ENCODE peak calls at places on chromosome 18, in five cellular contexts. One of them, this sample, is unnamed. For H3K27me3, the result is how much of the 10 kb centered on the place peaks cover.

GRCh38 chr18:11714244-11714918 is 25.3 kb downstream of the GNAL start:
- DNase-seq in neural progenitor cell: no peak
- DNase-seq in IMR-90: no peak
- DNase-seq in tibial artery: no peak
- DNase-seq in gastrocnemius medialis: no peak
- DNase-seq in this sample: no peak

GRCh38 chr18:76396792-76397191 is 98.2 kb downstream of the ZNF516 start:
- DNase-seq in IMR-90: no peak
- DNase-seq in gastrocnemius medialis: no peak
- DNase-seq in neural progenitor cell: no peak
- DNase-seq in tibial artery: no peak
- DNase-seq in this sample: no peak

GRCh38 chr18:25042641-25043051 is 309.3 kb downstream of the ZNF521 start:
- DNase-seq in neural progenitor cell: no peak
- DNase-seq in tibial artery: no peak
- DNase-seq in gastrocnemius medialis: no peak
- DNase-seq in IMR-90: no peak
- DNase-seq in this sample: no peak

GRCh38 chr18:12744103-12744502 is 41.3 kb downstream of the PSMG2 start:
- DNase-seq in gastrocnemius medialis: no peak
- DNase-seq in IMR-90: peak
- DNase-seq in tibial artery: no peak
- DNase-seq in neural progenitor cell: no peak
- DNase-seq in this sample: no peak

GRCh38 chr18:73986711-73987110 is 160.9 kb downstream of the FBXO15 start:
- DNase-seq in gastrocnemius medialis: no peak
- DNase-seq in tibial artery: no peak
- DNase-seq in neural progenitor cell: no peak
- DNase-seq in IMR-90: no peak
- DNase-seq in this sample: no peak

GRCh38 chr18:31302991-31303390 is 15.0 kb upstream of the DSG1 start:
- DNase-seq in gastrocnemius medialis: no peak
- DNase-seq in IMR-90: peak
- DNase-seq in neural progenitor cell: no peak
- DNase-seq in tibial artery: no peak
- DNase-seq in this sample: no peak

GRCh38 chr18:32695534-32695933 is 77.3 kb downstream of the KLHL14 start:
- DNase-seq in neural progenitor cell: no peak
- DNase-seq in gastrocnemius medialis: no peak
- DNase-seq in tibial artery: no peak
- DNase-seq in IMR-90: no peak
- DNase-seq in this sample: no peak

GRCh38 chr18:10454800-10455550 is 540 bp downstream of the APCDD1 start:
- DNase-seq in neural progenitor cell: no peak
- DNase-seq in tibial artery: no peak
- DNase-seq in IMR-90: peak
- DNase-seq in gastrocnemius medialis: no peak
- DNase-seq in this sample: no peak

GRCh38 chr18:79463424-79463960 is 67.8 kb downstream of the NFATC1 start:
- DNase-seq in tibial artery: no peak
- DNase-seq in neural progenitor cell: no peak
- DNase-seq in IMR-90: no peak
- DNase-seq in gastrocnemius medialis: no peak
- DNase-seq in this sample: no peak

GRCh38 chr18:57648414-57648813 is 26.8 kb upstream of the NARS1 start:
- DNase-seq in IMR-90: no peak
- DNase-seq in gastrocnemius medialis: no peak
- DNase-seq in tibial artery: no peak
- DNase-seq in neural progenitor cell: no peak
- DNase-seq in this sample: no peak

GRCh38 chr18:22309191-22309590 is 108.5 kb downstream of the CTAGE1 start:
- DNase-seq in neural progenitor cell: no peak
- DNase-seq in gastrocnemius medialis: no peak
- DNase-seq in IMR-90: peak
- DNase-seq in tibial artery: no peak
- DNase-seq in this sample: no peak

GRCh38 chr18:54607213-54607934 is 16.3 kb downstream of the DYNAP start:
- DNase-seq in tibial artery: no peak
- DNase-seq in IMR-90: peak
- DNase-seq in gastrocnemius medialis: no peak
- DNase-seq in neural progenitor cell: no peak
- DNase-seq in this sample: no peak

GRCh38 chr18:39675358-39675757 is 2109.8 kb upstream of the CELF4 start:
- DNase-seq in neural progenitor cell: no peak
- DNase-seq in IMR-90: peak
- DNase-seq in tibial artery: no peak
- DNase-seq in gastrocnemius medialis: no peak
- DNase-seq in this sample: no peak

GRCh38 chr18:30501594-30501993 is 540.9 kb downstream of the DSC3 start:
- DNase-seq in gastrocnemius medialis: no peak
- DNase-seq in neural progenitor cell: no peak
- DNase-seq in IMR-90: no peak
- DNase-seq in tibial artery: no peak
- DNase-seq in this sample: no peak

GRCh38 chr18:29188760-29189159 is 1011.8 kb upstream of the CDH2 start:
- DNase-seq in tibial artery: no peak
- DNase-seq in IMR-90: peak
- DNase-seq in gastrocnemius medialis: no peak
- DNase-seq in neural progenitor cell: no peak
- DNase-seq in this sample: no peak

GRCh38 chr18:28136071-28136470 is 40.9 kb downstream of the CDH2 start:
- DNase-seq in gastrocnemius medialis: no peak
- DNase-seq in IMR-90: no peak
- DNase-seq in neural progenitor cell: no peak
- DNase-seq in tibial artery: no peak
- DNase-seq in this sample: no peak

GRCh38 chr18:51427012-51427411 is 229.5 kb upstream of the MEX3C start:
- DNase-seq in IMR-90: no peak
- DNase-seq in tibial artery: no peak
- DNase-seq in neural progenitor cell: no peak
- DNase-seq in gastrocnemius medialis: no peak
- DNase-seq in this sample: no peak

GRCh38 chr18:39960545-39960944 is 1994.5 kb upstream of the PIK3C3 start:
- DNase-seq in tibial artery: no peak
- DNase-seq in neural progenitor cell: no peak
- DNase-seq in IMR-90: peak
- DNase-seq in gastrocnemius medialis: no peak
- DNase-seq in this sample: no peak

GRCh38 chr18:39523281-39523680 is 1957.7 kb upstream of the CELF4 start:
- DNase-seq in neural progenitor cell: no peak
- DNase-seq in gastrocnemius medialis: no peak
- DNase-seq in IMR-90: peak
- DNase-seq in tibial artery: no peak
- DNase-seq in this sample: no peak

GRCh38 chr18:13915391-13915790 is at the start of gene MC2R:
- DNase-seq in gastrocnemius medialis: no peak
- DNase-seq in IMR-90: no peak
- DNase-seq in tibial artery: no peak
- DNase-seq in neural progenitor cell: no peak
- DNase-seq in this sample: no peak

GRCh38 chr18:76405280-76405679 is 89.8 kb downstream of the ZNF516 start:
- DNase-seq in neural progenitor cell: no peak
- DNase-seq in tibial artery: no peak
- DNase-seq in IMR-90: no peak
- DNase-seq in gastrocnemius medialis: no peak
- DNase-seq in this sample: no peak

GRCh38 chr18:76376668-76377358 is 118.2 kb downstream of the ZNF516 start:
- DNase-seq in neural progenitor cell: no peak
- DNase-seq in IMR-90: no peak
- DNase-seq in gastrocnemius medialis: no peak
- DNase-seq in tibial artery: no peak
- DNase-seq in this sample: no peak

GRCh38 chr18:68262697-68263293 is 452.1 kb downstream of the TMX3 start:
- DNase-seq in neural progenitor cell: no peak
- DNase-seq in tibial artery: no peak
- DNase-seq in IMR-90: peak
- DNase-seq in gastrocnemius medialis: no peak
- DNase-seq in this sample: no peak

GRCh38 chr18:23998811-23999210 is 15.7 kb upstream of the TTC39C start:
- DNase-seq in tibial artery: no peak
- DNase-seq in neural progenitor cell: no peak
- DNase-seq in IMR-90: no peak
- DNase-seq in gastrocnemius medialis: no peak
- DNase-seq in this sample: no peak

GRCh38 chr18:44700652-44701051 is 20.0 kb downstream of the SETBP1 start:
- DNase-seq in neural progenitor cell: no peak
- DNase-seq in tibial artery: peak
- DNase-seq in IMR-90: no peak
- DNase-seq in gastrocnemius medialis: peak
- DNase-seq in this sample: peak

GRCh38 chr18:25329783-25330182 is 22.2 kb downstream of the ZNF521 start:
- DNase-seq in neural progenitor cell: peak
- DNase-seq in tibial artery: no peak
- DNase-seq in gastrocnemius medialis: no peak
- DNase-seq in IMR-90: no peak
- DNase-seq in this sample: no peak

GRCh38 chr18:56283346-56283745 is 355.0 kb downstream of the TXNL1 start:
- DNase-seq in neural progenitor cell: no peak
- DNase-seq in IMR-90: peak
- DNase-seq in gastrocnemius medialis: no peak
- DNase-seq in tibial artery: no peak
- DNase-seq in this sample: no peak

GRCh38 chr18:7514796-7515440 is 52.2 kb upstream of the PTPRM start:
- DNase-seq in IMR-90: no peak
- DNase-seq in gastrocnemius medialis: no peak
- DNase-seq in neural progenitor cell: peak
- DNase-seq in tibial artery: no peak
- DNase-seq in this sample: no peak

DNA sequence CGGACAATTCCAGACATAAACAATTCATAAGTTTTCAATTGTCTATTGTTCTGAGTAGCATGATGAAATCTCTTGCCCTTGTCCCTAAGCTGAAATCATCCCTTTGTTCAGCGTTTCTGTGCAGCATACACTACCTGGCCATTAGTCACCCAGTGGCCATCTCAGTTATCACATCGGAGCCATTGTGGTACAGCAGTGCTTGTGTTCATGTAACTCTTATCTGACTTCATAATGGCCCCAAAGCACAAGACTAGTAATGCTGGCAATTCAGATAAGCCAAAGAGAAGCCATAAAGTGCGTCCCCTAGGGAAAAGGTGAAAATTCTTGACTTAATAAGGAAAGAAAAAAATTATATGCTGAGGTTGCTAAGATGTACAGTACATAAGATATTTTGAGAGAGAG is 127.2 kb downstream of the FHOD3 start:
- DNase-seq in gastrocnemius medialis: no peak
- DNase-seq in neural progenitor cell: no peak
- DNase-seq in tibial artery: no peak
- DNase-seq in IMR-90: no peak
- DNase-seq in this sample: no peak
- TF ChIP-seq CTCF in gastrocnemius medialis: no peak
- TF ChIP-seq CTCF in neural progenitor cell: peak
- TF ChIP-seq CTCF in tibial artery: no peak
- TF ChIP-seq CTCF in IMR-90: no peak
- TF ChIP-seq CTCF in this sample: no peak

DNA sequence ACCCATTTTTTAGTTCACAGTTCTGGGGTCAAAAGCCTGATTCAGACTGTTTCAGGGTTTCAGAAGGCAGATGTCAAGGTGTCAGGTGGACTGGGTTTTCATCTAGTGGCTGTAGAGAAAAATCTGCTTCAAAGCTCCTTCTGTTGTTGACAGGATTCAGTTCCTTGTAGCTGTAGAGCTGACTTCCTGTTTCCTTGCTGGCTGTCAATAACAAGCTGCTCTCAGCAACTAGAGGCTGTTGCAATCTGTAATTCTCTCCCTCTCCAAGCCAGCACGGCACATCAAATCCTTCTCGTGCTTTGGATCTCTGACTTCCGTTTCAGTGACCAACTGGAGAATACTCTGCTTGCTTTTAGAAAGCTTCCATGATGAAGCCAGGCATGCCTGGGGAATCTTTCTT is 179.4 kb downstream of the DOK6 start:
- DNase-seq in neural progenitor cell: no peak
- DNase-seq in gastrocnemius medialis: no peak
- DNase-seq in tibial artery: no peak
- DNase-seq in IMR-90: peak
- DNase-seq in this sample: no peak
- H3K4me3 ChIP-seq in neural progenitor cell: no peak
- H3K4me3 ChIP-seq in gastrocnemius medialis: no peak
- H3K4me3 ChIP-seq in tibial artery: no peak
- H3K4me3 ChIP-seq in IMR-90: no peak
- H3K4me3 ChIP-seq in this sample: no peak

DNA sequence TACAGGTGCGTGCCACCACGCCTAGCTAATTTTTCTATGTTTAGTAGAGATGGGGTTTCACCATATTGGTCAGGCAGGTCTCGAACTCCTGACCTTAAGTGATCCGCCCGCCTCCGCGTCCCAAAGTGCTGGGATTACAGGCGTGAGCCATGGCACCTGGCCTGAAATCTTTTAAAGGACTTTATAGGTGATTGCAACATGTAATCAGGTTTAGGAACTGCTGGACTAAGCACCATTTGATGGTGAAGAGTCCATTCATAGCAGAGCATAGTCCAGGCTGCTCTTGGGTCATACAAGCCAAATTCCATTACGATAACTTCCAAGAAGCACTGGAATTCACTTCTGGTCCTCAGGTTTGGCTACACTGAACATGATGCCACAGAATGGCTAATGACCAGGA is 200.6 kb upstream of the SMAD2 start:
- DNase-seq in tibial artery: no peak
- DNase-seq in neural progenitor cell: no peak
- DNase-seq in IMR-90: no peak
- DNase-seq in gastrocnemius medialis: no peak
- DNase-seq in this sample: no peak
- H3K27me3 ChIP-seq in tibial artery: under half
- H3K27me3 ChIP-seq in neural progenitor cell: under half
- H3K27me3 ChIP-seq in IMR-90: under half
- H3K27me3 ChIP-seq in gastrocnemius medialis: under half
- H3K27me3 ChIP-seq in this sample: under half

GRCh38 chr18:63366991-63367240 is at the start of gene KDSR:
- DNase-seq in tibial artery: no peak
- DNase-seq in gastrocnemius medialis: no peak
- DNase-seq in IMR-90: no peak
- DNase-seq in neural progenitor cell: no peak
- DNase-seq in this sample: no peak
- TF ChIP-seq CTCF in tibial artery: no peak
- TF ChIP-seq CTCF in gastrocnemius medialis: no peak
- TF ChIP-seq CTCF in IMR-90: no peak
- TF ChIP-seq CTCF in neural progenitor cell: no peak
- TF ChIP-seq CTCF in this sample: no peak

This sample was measured in ascending aorta.